ENCODE peak calls at places on chromosomes 1 and 21, in ten cellular contexts. One of them, this sample, is unnamed.

GRCh38 chr1:77031101-77031662 is 163.9 kb downstream of the ST6GALNAC5 start:
- DNase-seq in LoVo: peak; percentile 1
- DNase-seq in HuH-7: no peak
- DNase-seq in NCI-H460: no peak
- DNase-seq in NCI-H774: peak; percentile 97
- DNase-seq in RWPE1: peak; percentile 21
- DNase-seq in EH: peak; percentile 72
- DNase-seq in activated CD4-positive, alpha-beta T cell treated with anti-CD3 and anti-CD28 coated beads for 24 hours: no peak
- DNase-seq in NCI-H1092 treated with DMSO at 0.1 percent for 48 hours: peak; percentile 95
- DNase-seq in type B pancreatic cell: no peak
- DNase-seq in this sample: no peak

GRCh38 chr1:33295023-33295422 is 25.9 kb downstream of the A3GALT2 start:
- DNase-seq in NCI-H1092 treated with DMSO at 0.1 percent for 48 hours: no peak
- DNase-seq in RWPE1: no peak
- DNase-seq in HuH-7: no peak
- DNase-seq in type B pancreatic cell: no peak
- DNase-seq in EH: no peak
- DNase-seq in NCI-H774: no peak
- DNase-seq in NCI-H460: no peak
- DNase-seq in LoVo: no peak
- DNase-seq in activated CD4-positive, alpha-beta T cell treated with anti-CD3 and anti-CD28 coated beads for 24 hours: no peak
- DNase-seq in this sample: no peak

GRCh38 chr1:167720965-167721616 is 691 bp upstream of the MPZL1 start:
- DNase-seq in NCI-H1092 treated with DMSO at 0.1 percent for 48 hours: peak; percentile 62
- DNase-seq in NCI-H460: peak; percentile 58
- DNase-seq in NCI-H774: no peak
- DNase-seq in EH: peak; percentile 71
- DNase-seq in LoVo: peak; percentile 47
- DNase-seq in type B pancreatic cell: no peak
- DNase-seq in activated CD4-positive, alpha-beta T cell treated with anti-CD3 and anti-CD28 coated beads for 24 hours: no peak
- DNase-seq in HuH-7: peak; percentile 36
- DNase-seq in RWPE1: peak; percentile 60
- DNase-seq in this sample: peak; percentile 54

GRCh38 chr1:91579658-91580228 is 79.1 kb downstream of the CDC7 start:
- DNase-seq in NCI-H460: no peak
- DNase-seq in RWPE1: no peak
- DNase-seq in activated CD4-positive, alpha-beta T cell treated with anti-CD3 and anti-CD28 coated beads for 24 hours: no peak
- DNase-seq in type B pancreatic cell: no peak
- DNase-seq in LoVo: no peak
- DNase-seq in HuH-7: no peak
- DNase-seq in EH: peak; percentile 46
- DNase-seq in NCI-H774: no peak
- DNase-seq in NCI-H1092 treated with DMSO at 0.1 percent for 48 hours: no peak
- DNase-seq in this sample: no peak

GRCh38 chr21:33914188-33914587 is 1.4 kb downstream of the ATP5PO start:
- DNase-seq in type B pancreatic cell: no peak
- DNase-seq in LoVo: no peak
- DNase-seq in NCI-H1092 treated with DMSO at 0.1 percent for 48 hours: no peak
- DNase-seq in NCI-H460: no peak
- DNase-seq in NCI-H774: no peak
- DNase-seq in HuH-7: no peak
- DNase-seq in activated CD4-positive, alpha-beta T cell treated with anti-CD3 and anti-CD28 coated beads for 24 hours: no peak
- DNase-seq in RWPE1: no peak
- DNase-seq in EH: no peak
- DNase-seq in this sample: no peak

GRCh38 chr1:110604586-110605148 is 1.5 kb downstream of the KCNA2 start:
- DNase-seq in EH: no peak
- DNase-seq in activated CD4-positive, alpha-beta T cell treated with anti-CD3 and anti-CD28 coated beads for 24 hours: no peak
- DNase-seq in HuH-7: no peak
- DNase-seq in LoVo: no peak
- DNase-seq in type B pancreatic cell: no peak
- DNase-seq in NCI-H774: no peak
- DNase-seq in NCI-H460: no peak
- DNase-seq in NCI-H1092 treated with DMSO at 0.1 percent for 48 hours: no peak
- DNase-seq in RWPE1: no peak
- DNase-seq in this sample: no peak

GRCh38 chr1:8165595-8166360 is 139.7 kb upstream of the ERRFI1 start:
- DNase-seq in NCI-H1092 treated with DMSO at 0.1 percent for 48 hours: no peak
- DNase-seq in activated CD4-positive, alpha-beta T cell treated with anti-CD3 and anti-CD28 coated beads for 24 hours: no peak
- DNase-seq in type B pancreatic cell: no peak
- DNase-seq in EH: peak; percentile 27
- DNase-seq in HuH-7: no peak
- DNase-seq in RWPE1: no peak
- DNase-seq in NCI-H460: no peak
- DNase-seq in LoVo: no peak
- DNase-seq in NCI-H774: no peak
- DNase-seq in this sample: no peak

GRCh38 chr21:31520506-31521163 is 138.9 kb upstream of the SOD1 start:
- DNase-seq in NCI-H460: no peak
- DNase-seq in NCI-H774: peak; percentile 41
- DNase-seq in EH: no peak
- DNase-seq in LoVo: no peak
- DNase-seq in NCI-H1092 treated with DMSO at 0.1 percent for 48 hours: peak; percentile 68
- DNase-seq in activated CD4-positive, alpha-beta T cell treated with anti-CD3 and anti-CD28 coated beads for 24 hours: no peak
- DNase-seq in type B pancreatic cell: no peak
- DNase-seq in HuH-7: no peak
- DNase-seq in RWPE1: no peak
- DNase-seq in this sample: no peak

GRCh38 chr1:2534775-2535387 is 4.8 kb upstream of the HES5 start:
- DNase-seq in RWPE1: peak; percentile 91
- DNase-seq in NCI-H1092 treated with DMSO at 0.1 percent for 48 hours: no peak
- DNase-seq in HuH-7: no peak
- DNase-seq in NCI-H460: no peak
- DNase-seq in NCI-H774: no peak
- DNase-seq in type B pancreatic cell: no peak
- DNase-seq in EH: peak; percentile 81
- DNase-seq in LoVo: no peak
- DNase-seq in activated CD4-positive, alpha-beta T cell treated with anti-CD3 and anti-CD28 coated beads for 24 hours: no peak
- DNase-seq in this sample: no peak

GRCh38 chr1:145977486-145978476 is 13.3 kb downstream of the POLR3GL start:
- DNase-seq in RWPE1: peak; percentile 79
- DNase-seq in NCI-H774: peak; percentile 72
- DNase-seq in EH: peak; percentile 86
- DNase-seq in activated CD4-positive, alpha-beta T cell treated with anti-CD3 and anti-CD28 coated beads for 24 hours: no peak
- DNase-seq in NCI-H460: peak; percentile 92
- DNase-seq in HuH-7: peak; percentile 80
- DNase-seq in type B pancreatic cell: no peak
- DNase-seq in NCI-H1092 treated with DMSO at 0.1 percent for 48 hours: peak; percentile 85
- DNase-seq in LoVo: peak; percentile 87
- DNase-seq in this sample: peak; percentile 87

GRCh38 chr1:57494679-57495078 is 70.8 kb upstream of the DAB1 start:
- DNase-seq in LoVo: no peak
- DNase-seq in NCI-H1092 treated with DMSO at 0.1 percent for 48 hours: no peak
- DNase-seq in RWPE1: no peak
- DNase-seq in activated CD4-positive, alpha-beta T cell treated with anti-CD3 and anti-CD28 coated beads for 24 hours: no peak
- DNase-seq in NCI-H774: no peak
- DNase-seq in NCI-H460: no peak
- DNase-seq in HuH-7: no peak
- DNase-seq in EH: peak; percentile 16
- DNase-seq in type B pancreatic cell: no peak
- DNase-seq in this sample: no peak

GRCh38 chr1:228083871-228084278 is 1.4 kb downstream of the ARF1 start:
- DNase-seq in NCI-H774: no peak
- DNase-seq in NCI-H1092 treated with DMSO at 0.1 percent for 48 hours: no peak
- DNase-seq in activated CD4-positive, alpha-beta T cell treated with anti-CD3 and anti-CD28 coated beads for 24 hours: no peak
- DNase-seq in NCI-H460: no peak
- DNase-seq in LoVo: no peak
- DNase-seq in EH: peak; percentile 45
- DNase-seq in RWPE1: no peak
- DNase-seq in type B pancreatic cell: no peak
- DNase-seq in HuH-7: no peak
- DNase-seq in this sample: no peak

GRCh38 chr1:114192328-114192727 is 38.7 kb upstream of the SYT6 start:
- DNase-seq in EH: no peak
- DNase-seq in LoVo: no peak
- DNase-seq in HuH-7: no peak
- DNase-seq in NCI-H460: no peak
- DNase-seq in NCI-H774: no peak
- DNase-seq in activated CD4-positive, alpha-beta T cell treated with anti-CD3 and anti-CD28 coated beads for 24 hours: no peak
- DNase-seq in type B pancreatic cell: no peak
- DNase-seq in RWPE1: no peak
- DNase-seq in NCI-H1092 treated with DMSO at 0.1 percent for 48 hours: no peak
- DNase-seq in this sample: no peak

GRCh38 chr1:1264868-1265272 is 8.8 kb downstream of the UBE2J2 start:
- DNase-seq in RWPE1: peak; percentile 85
- DNase-seq in NCI-H774: no peak
- DNase-seq in LoVo: no peak
- DNase-seq in HuH-7: peak; percentile 55
- DNase-seq in EH: peak; percentile 100
- DNase-seq in activated CD4-positive, alpha-beta T cell treated with anti-CD3 and anti-CD28 coated beads for 24 hours: no peak
- DNase-seq in NCI-H1092 treated with DMSO at 0.1 percent for 48 hours: no peak
- DNase-seq in type B pancreatic cell: no peak
- DNase-seq in NCI-H460: no peak
- DNase-seq in this sample: no peak

GRCh38 chr1:248858096-248858890 is 592 bp downstream of the ZNF692 start:
- DNase-seq in activated CD4-positive, alpha-beta T cell treated with anti-CD3 and anti-CD28 coated beads for 24 hours: no peak
- DNase-seq in NCI-H460: peak; percentile 72
- DNase-seq in NCI-H1092 treated with DMSO at 0.1 percent for 48 hours: peak; percentile 89
- DNase-seq in HuH-7: peak; percentile 81
- DNase-seq in NCI-H774: peak; percentile 77
- DNase-seq in LoVo: peak; percentile 67
- DNase-seq in RWPE1: peak; percentile 65
- DNase-seq in EH: peak; percentile 80
- DNase-seq in type B pancreatic cell: peak; percentile 79
- DNase-seq in this sample: peak; percentile 78